ENCODE peak calls at places on chromosomes 2 and 18, in four cellular contexts. W is IMR-90, N is H9, I is neuronal stem cell. S is an unnamed sample.

GRCh38 chr2:217893440-217893839 is 109.4 kb downstream of the TNS1 start:
- DNase-seq in W (no peak), N (no peak), I (no peak), S (no peak)

GRCh38 chr2:31379747-31380146 is 34.8 kb downstream of the XDH start:
- DNase-seq in W (no peak), N (no peak), I (no peak), S (no peak)

GRCh38 chr2:202373490-202373889 is 2.6 kb upstream of the BMPR2 start:
- DNase-seq in W (peak; percentile 58), N (no peak), I (no peak), S (peak; percentile 71)

GRCh38 chr2:240234503-240234951 is 94.1 kb upstream of the OTOS start:
- DNase-seq in W (peak; percentile 8), N (no peak), I (no peak), S (peak; percentile 53)

GRCh38 chr2:101830555-101830954 is 133.0 kb downstream of the MAP4K4 start:
- DNase-seq in W (peak; percentile 91), N (no peak), I (no peak), S (peak; percentile 97)

GRCh38 chr2:155947069-155947468 is 385.5 kb downstream of the NR4A2 start:
- DNase-seq in W (no peak), N (no peak), I (no peak), S (no peak)

GRCh38 chr2:172993924-172994717 is 81.5 kb upstream of the MAP3K20 start:
- DNase-seq in W (peak; percentile 9), N (no peak), I (no peak), S (no peak)

GRCh38 chr18:3262234-3263171 is 570 bp downstream of the MYL12B start:
- DNase-seq in W (no peak), N (no peak), I (no peak), S (peak; percentile 41)

GRCh38 chr2:176088048-176088936 is 4.2 kb upstream of the HOXD13 start:
- DNase-seq in W (peak; percentile 23), N (peak; percentile 85), I (no peak), S (peak; percentile 47)

GRCh38 chr18:67381608-67382150 is 134.8 kb downstream of the DSEL start:
- DNase-seq in W (no peak), N (no peak), I (no peak), S (no peak)

GRCh38 chr18:67385455-67385854 is 131.1 kb downstream of the DSEL start:
- DNase-seq in W (peak; percentile 47), N (no peak), I (no peak), S (peak; percentile 88)

GRCh38 chr18:67380867-67381266 is 135.7 kb downstream of the DSEL start:
- DNase-seq in W (no peak), N (no peak), I (no peak), S (no peak)

GRCh38 chr18:67379991-67380390 is 136.5 kb downstream of the DSEL start:
- DNase-seq in W (peak; percentile 21), N (no peak), I (no peak), S (no peak)
- H3K14ac ChIP-seq in W (no peak overlapping the region), N (no peak overlapping the region), I (no peak overlapping the region), S (no peak overlapping the region)

DNA sequence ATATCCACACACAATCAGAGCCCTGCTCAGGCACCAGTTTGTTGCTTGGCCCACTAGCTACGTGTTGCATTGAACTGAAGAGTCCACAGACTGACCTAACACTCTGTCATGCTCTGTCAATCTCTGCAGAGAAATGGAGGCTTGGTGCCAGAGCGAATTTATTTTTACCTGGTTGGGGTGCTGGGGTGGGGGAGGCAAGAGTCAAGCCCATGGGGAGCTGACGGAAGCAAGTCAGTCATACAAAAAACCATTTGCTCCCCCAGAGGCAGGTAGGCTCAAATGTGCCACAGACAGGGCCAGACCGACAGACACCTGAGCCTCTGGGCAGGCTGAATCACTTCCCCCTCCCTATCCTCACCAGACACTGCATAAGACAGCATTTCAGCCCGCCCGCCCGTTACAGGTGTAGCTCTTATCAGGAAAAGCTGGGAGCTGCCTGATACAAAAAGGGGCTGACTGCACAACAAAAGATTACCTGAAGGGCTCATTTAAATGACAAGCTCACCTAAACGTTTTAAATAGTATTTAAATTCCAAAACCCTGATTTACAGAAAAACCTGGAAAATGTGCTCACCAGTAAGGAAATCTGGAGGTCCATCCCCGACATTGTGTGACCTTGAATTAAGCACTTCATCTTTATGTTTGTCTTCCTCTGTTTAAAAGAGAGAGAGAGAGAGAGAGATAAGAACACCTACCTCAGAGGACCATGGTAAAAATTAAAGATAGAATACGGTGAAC is 2.1 kb upstream of the PCBP1 start:
- DNase-seq in W (no peak), N (peak; percentile 96), I (no peak), S (no peak)
- H3K14ac ChIP-seq in W (peak overlapping the region; percentile 56), N (peak overlapping the region; percentile 97), I (no peak overlapping the region), S (peak overlapping the region; percentile 36)

DNA sequence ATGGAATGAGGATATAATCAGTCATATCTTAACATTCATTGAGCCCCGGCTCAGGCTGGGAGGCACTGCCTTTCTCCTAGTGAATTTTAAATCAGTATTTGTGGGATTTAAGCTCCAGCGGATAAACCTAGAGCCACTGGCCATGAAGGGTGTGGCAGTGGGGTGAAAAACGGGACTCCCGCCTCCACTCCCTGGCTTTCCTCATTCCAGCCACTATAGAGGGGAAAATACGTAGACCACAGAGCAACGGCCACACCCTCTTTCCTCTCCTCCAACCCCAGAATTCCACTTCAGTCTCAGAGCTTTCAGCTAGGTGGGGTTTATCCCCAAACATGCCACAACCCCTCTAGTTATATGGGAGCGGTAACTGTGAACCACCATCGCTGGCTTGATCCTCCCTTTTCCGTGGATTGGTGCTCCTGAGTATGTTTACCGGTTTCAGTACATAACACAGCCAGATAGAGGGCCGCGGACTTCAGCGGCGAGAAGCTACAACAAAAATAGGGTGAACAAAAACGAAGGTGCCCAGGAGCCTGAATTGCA is 70.6 kb upstream of the ITGB6 start:
- DNase-seq in W (no peak), N (peak; percentile 43), I (no peak), S (no peak)
- H3K14ac ChIP-seq in W (peak overlapping the region; percentile 81), N (peak overlapping the region; percentile 41), I (no peak overlapping the region), S (no peak overlapping the region)

DNA sequence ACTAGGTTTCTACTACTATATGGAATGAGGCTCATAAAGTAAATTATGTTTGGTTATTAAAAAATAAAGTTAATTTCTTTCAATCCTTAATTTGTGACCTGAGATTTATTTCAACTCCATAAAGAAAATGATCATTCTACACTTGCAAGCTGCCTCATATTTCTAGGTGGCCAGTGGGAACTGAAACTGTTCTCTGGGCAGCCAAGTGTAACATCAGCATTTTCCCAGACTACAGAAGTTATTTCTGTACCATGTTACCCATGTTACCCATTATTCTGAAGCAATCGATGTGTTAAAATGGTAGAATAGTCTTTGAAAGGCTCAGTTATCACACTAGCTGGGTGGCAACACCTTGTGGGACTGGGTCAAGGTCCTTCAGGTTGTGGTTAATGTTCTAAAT is 139.3 kb upstream of the FBXO11 start:
- DNase-seq in W (no peak), N (no peak), I (no peak), S (no peak)
- H3K14ac ChIP-seq in W (no peak overlapping the region), N (no peak overlapping the region), I (no peak overlapping the region), S (no peak overlapping the region)

GRCh38 chr2:236956641-236957040 is 129.0 kb upstream of the COPS8 start:
- DNase-seq in W (no peak), N (no peak), I (no peak), S (no peak)
- H3K14ac ChIP-seq in W (no peak overlapping the region), N (no peak overlapping the region), I (no peak overlapping the region), S (no peak overlapping the region)

GRCh38 chr18:11020867-11021414 is 128.4 kb downstream of the PIEZO2 start:
- DNase-seq in W (peak; percentile 4), N (no peak), I (no peak), S (peak; percentile 69)

GRCh38 chr18:11021477-11021876 is 127.9 kb downstream of the PIEZO2 start:
- DNase-seq in W (no peak), N (no peak), I (no peak), S (no peak)

GRCh38 chr18:11020454-11020853 is 128.9 kb downstream of the PIEZO2 start:
- DNase-seq in W (no peak), N (no peak), I (no peak), S (no peak)

GRCh38 chr18:11025270-11025669 is 124.1 kb downstream of the PIEZO2 start:
- DNase-seq in W (no peak), N (no peak), I (no peak), S (no peak)

GRCh38 chr18:11019295-11019694 is 130.1 kb downstream of the PIEZO2 start:
- DNase-seq in W (no peak), N (no peak), I (no peak), S (no peak)
- H3K14ac ChIP-seq in W (no peak overlapping the region), N (no peak overlapping the region), I (no peak overlapping the region), S (no peak overlapping the region)

GRCh38 chr2:75429036-75429435 is 131.7 kb downstream of the EVA1A start:
- DNase-seq in W (no peak), N (no peak), I (no peak), S (no peak)
- H3K14ac ChIP-seq in W (no peak overlapping the region), N (no peak overlapping the region), I (no peak overlapping the region), S (no peak overlapping the region)

GRCh38 chr18:12307251-12307736 is 747 bp upstream of the TUBB6 start:
- DNase-seq in W (peak; percentile 76), N (no peak), I (peak; percentile 53), S (peak; percentile 84)

GRCh38 chr18:12308386-12309100 is 502 bp downstream of the TUBB6 start:
- DNase-seq in W (peak; percentile 88), N (peak; percentile 66), I (peak; percentile 63), S (peak; percentile 92)

GRCh38 chr18:12310762-12311161 is 2.7 kb downstream of the TUBB6 start:
- DNase-seq in W (no peak), N (no peak), I (no peak), S (no peak)

GRCh38 chr18:12307871-12308385 is at the start of gene TUBB6:
- DNase-seq in W (peak; percentile 81), N (peak; percentile 66), I (peak; percentile 57), S (peak; percentile 88)

DNA sequence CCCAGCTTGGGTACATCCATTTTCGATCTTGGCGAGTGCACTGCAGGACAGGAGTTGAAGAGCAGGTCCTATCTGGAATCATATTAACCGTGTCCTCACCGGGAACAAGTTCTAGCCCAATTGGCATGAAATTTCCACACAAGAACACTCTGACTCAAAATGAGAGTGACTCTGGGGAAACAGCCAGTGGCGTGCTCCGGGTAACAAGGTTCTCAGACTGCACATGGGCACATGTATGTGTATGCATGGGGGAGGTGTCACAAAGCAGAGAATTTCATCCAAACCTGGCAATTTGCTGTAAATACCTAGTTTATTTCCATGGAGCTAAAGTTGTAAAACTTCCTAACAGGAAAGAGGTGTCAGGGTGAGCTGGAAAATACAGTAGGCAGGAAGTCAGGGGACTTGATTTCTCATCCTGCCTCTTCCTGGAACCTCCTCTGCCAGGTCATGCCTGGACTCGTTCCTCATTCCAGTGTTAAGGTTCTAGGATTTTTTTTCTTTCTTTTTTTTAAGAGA is 1.7 kb downstream of the TUBB6 start:
- DNase-seq in W (no peak), N (no peak), I (no peak), S (peak; percentile 48)
- H3K14ac ChIP-seq in W (peak overlapping the region; percentile 95), N (no peak overlapping the region), I (no peak overlapping the region), S (no peak overlapping the region)

S was measured in mesenchymal stem cell.